ENCODE peak calls at places on chromosomes 11 and 22, in ten cellular contexts. F, O, B, U, C, V, K, R, D and Y are unnamed samples. For H3K4me1 and H3K36me3, the result is how much of the 10 kb centered on the place peaks cover.

GRCh38 chr22:17369553-17370035 is 334 bp downstream of the CECR2 start:
- DNase-seq in U (no peak), V (no peak), D (peak), O (peak), R (peak), C (no peak), K (no peak), B (no peak), F (peak), Y (no peak)

GRCh38 chr11:13970986-13971385 is 8.5 kb downstream of the SPON1 start:
- DNase-seq in U (no peak), O (no peak), R (peak), F (no peak), C (no peak), B (no peak), D (no peak), K (no peak), V (peak), Y (no peak)

GRCh38 chr22:33565580-33565995 is 354.7 kb downstream of the LARGE1 start:
- DNase-seq in V (no peak), R (no peak), F (peak), O (no peak), B (no peak), C (no peak), U (no peak), K (no peak), D (no peak), Y (peak)

GRCh38 chr11:28679795-28680194 is 571.6 kb downstream of the METTL15 start:
- DNase-seq in K (peak), F (no peak), B (no peak), D (no peak), R (peak), C (no peak), O (no peak), V (no peak), U (no peak), Y (no peak)

GRCh38 chr11:15770798-15771414 is 585.4 kb downstream of the SOX6 start:
- DNase-seq in V (peak), O (peak), F (peak), B (peak), R (peak), D (peak), C (peak), K (peak), U (no peak), Y (no peak)

GRCh38 chr11:125941606-125942275 is 4.1 kb upstream of the VSIG10L2 start:
- DNase-seq in B (peak), C (peak), U (peak), R (peak), K (peak), F (peak), V (peak), O (peak), D (peak), Y (peak)

GRCh38 chr22:39152024-39152510 is 413 bp downstream of the CBX7 start:
- DNase-seq in K (no peak), D (no peak), B (no peak), O (no peak), C (no peak), R (no peak), V (no peak), U (no peak), F (no peak), Y (no peak)

GRCh38 chr11:77019976-77020591 is 14.1 kb upstream of the B3GNT6 start:
- DNase-seq in V (no peak), C (no peak), F (no peak), D (no peak), O (no peak), K (peak), U (no peak), B (no peak), R (no peak), Y (no peak)

GRCh38 chr11:105821366-105821765 is 200.7 kb downstream of the MSANTD4 start:
- DNase-seq in B (no peak), C (peak), V (no peak), O (no peak), K (no peak), D (no peak), R (no peak), U (no peak), F (no peak), Y (no peak)

GRCh38 chr11:6737872-6738466 is 33.8 kb downstream of the OR2AG2 start:
- DNase-seq in R (peak), F (peak), B (no peak), O (no peak), K (peak), C (peak), V (peak), D (no peak), U (peak), Y (no peak)

GRCh38 chr11:118883368-118884071 is at the start of gene CXCR5:
- DNase-seq in B (no peak), C (no peak), U (no peak), O (no peak), R (no peak), V (no peak), F (no peak), K (peak), D (no peak), Y (no peak)

GRCh38 chr11:76596652-76597051 is 73.9 kb downstream of the LRRC32 start:
- DNase-seq in B (no peak), U (no peak), C (no peak), R (no peak), D (no peak), F (peak), O (no peak), V (no peak), K (no peak), Y (no peak)

GRCh38 chr11:110491577-110492352 is 62.0 kb downstream of the FDX1 start:
- DNase-seq in R (no peak), F (no peak), O (no peak), B (peak), D (no peak), U (no peak), K (no peak), C (no peak), V (no peak), Y (no peak)

GRCh38 chr22:43217285-43218030 is 30.5 kb upstream of the TTLL12 start:
- DNase-seq in O (peak), F (no peak), D (no peak), K (no peak), C (peak), R (no peak), V (no peak), U (no peak), B (no peak), Y (no peak)

GRCh38 chr11:17156283-17156682 is 51.5 kb downstream of the PIK3C2A start:
- DNase-seq in R (no peak), B (no peak), V (no peak), O (no peak), C (no peak), U (no peak), F (no peak), D (no peak), K (no peak), Y (no peak)

GRCh38 chr11:100681064-100681502 is 6.0 kb upstream of the ARHGAP42 start:
- DNase-seq in U (no peak), K (peak), F (peak), R (peak), V (peak), D (peak), O (no peak), C (no peak), B (no peak), Y (peak)

GRCh38 chr11:76980196-76980595 is 54.0 kb upstream of the B3GNT6 start:
- DNase-seq in O (no peak), V (no peak), F (no peak), D (no peak), U (no peak), C (no peak), K (no peak), B (no peak), R (no peak), Y (no peak)

GRCh38 chr22:31526275-31526674 is 29.9 kb downstream of the SFI1 start:
- DNase-seq in F (no peak), K (no peak), V (no peak), O (no peak), D (no peak), B (no peak), U (no peak), C (no peak), R (no peak), Y (no peak)

GRCh38 chr11:133828861-133829260 is 16.5 kb downstream of the SPATA19 start:
- DNase-seq in U (no peak), R (no peak), K (no peak), B (no peak), V (no peak), D (no peak), C (no peak), O (no peak), F (no peak), Y (no peak)

GRCh38 chr11:3971756-3972404 is 116.4 kb downstream of the STIM1 start:
- DNase-seq in C (no peak), V (no peak), B (no peak), O (no peak), U (no peak), D (no peak), R (no peak), K (no peak), F (no peak), Y (no peak)

GRCh38 chr22:20494978-20495860 is at the start of gene KLHL22:
- DNase-seq in D (peak), F (peak), R (peak), B (no peak), V (peak), K (peak), C (no peak), O (peak), U (peak), Y (no peak)

GRCh38 chr11:66407651-66408050 is 13.2 kb upstream of the NPAS4 start:
- DNase-seq in O (no peak), R (no peak), D (no peak), K (no peak), U (no peak), F (no peak), C (no peak), B (no peak), V (no peak), Y (no peak)

GRCh38 chr22:33325232-33326004 is 267.2 kb upstream of the SYN3 start:
- DNase-seq in U (no peak), D (no peak), V (no peak), K (no peak), O (no peak), R (no peak), F (peak), B (no peak), C (no peak), Y (no peak)

GRCh38 chr22:38871360-38872171 is 450 bp downstream of the CBX6 start:
- DNase-seq in B (no peak), F (no peak), C (no peak), K (no peak), R (no peak), O (peak), D (peak), V (peak), U (peak), Y (peak)

GRCh38 chr11:130068986-130069683 is 559 bp upstream of the APLP2 start:
- DNase-seq in K (peak), C (no peak), U (peak), R (no peak), F (peak), O (peak), V (peak), B (no peak), D (no peak), Y (peak)

GRCh38 chr11:130159657-130160459 is at the start of gene ST14:
- DNase-seq in U (no peak), D (peak), F (no peak), C (no peak), O (peak), V (peak), B (no peak), R (no peak), K (no peak), Y (no peak)

GRCh38 chr11:22733849-22734248 is 67.4 kb downstream of the GAS2 start:
- DNase-seq in B (no peak), C (no peak), F (no peak), O (no peak), R (no peak), U (no peak), V (no peak), K (no peak), D (no peak), Y (no peak)

GRCh38 chr22:49712195-49712791 is 115.4 kb downstream of the BRD1 start:
- DNase-seq in U (no peak), O (peak), F (no peak), R (no peak), K (peak), B (no peak), C (no peak), V (no peak), D (no peak), Y (no peak)

GRCh38 chr11:36557991-36558390 is 9.8 kb upstream of the RAG1 start:
- DNase-seq in D (no peak), V (no peak), O (no peak), F (no peak), U (no peak), R (no peak), K (no peak), B (no peak), C (no peak), Y (no peak)

GRCh38 chr11:47766363-47767227 is 546 bp downstream of the FNBP4 start:
- DNase-seq in O (peak), F (peak), U (peak), C (no peak), R (peak), D (peak), V (peak), K (peak), B (no peak), Y (peak)

DNA sequence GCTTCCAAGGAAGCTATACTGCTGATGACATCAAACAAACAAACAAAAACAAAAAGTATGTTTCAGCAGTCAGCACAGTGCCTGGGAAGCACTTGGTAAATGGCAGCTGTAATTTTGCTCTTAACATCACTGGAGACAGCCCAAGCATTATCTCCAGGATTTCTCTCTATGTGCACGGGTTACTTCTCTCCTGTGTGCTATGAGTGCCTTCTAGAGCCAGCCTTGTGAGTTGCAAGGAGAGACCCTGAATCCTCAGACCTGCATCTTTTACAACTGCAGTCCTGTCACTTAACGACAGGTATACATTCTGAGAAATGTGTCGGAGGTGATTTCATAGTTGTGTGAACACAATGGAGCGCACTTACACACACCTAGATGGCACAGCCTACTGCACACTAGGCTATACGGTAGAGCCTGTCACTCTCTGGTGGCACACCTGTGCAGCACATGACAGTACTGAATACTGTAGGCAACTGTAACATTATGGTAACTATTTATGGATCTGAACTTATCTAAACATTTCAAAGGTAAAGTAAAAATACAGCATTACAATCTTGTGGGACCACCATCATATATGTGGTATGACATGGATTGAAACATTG is 662.5 kb upstream of the B3GAT1 start:
- DNase-seq in K (peak), B (no peak), O (no peak), C (no peak), R (no peak), D (no peak), F (no peak), V (no peak), U (no peak), Y (no peak)
- H3K4me1 ChIP-seq in K (under half), B (under half), O (under half), C (under half), R (under half), D (under half), F (under half), V (under half), U (under half), Y (under half)

DNA sequence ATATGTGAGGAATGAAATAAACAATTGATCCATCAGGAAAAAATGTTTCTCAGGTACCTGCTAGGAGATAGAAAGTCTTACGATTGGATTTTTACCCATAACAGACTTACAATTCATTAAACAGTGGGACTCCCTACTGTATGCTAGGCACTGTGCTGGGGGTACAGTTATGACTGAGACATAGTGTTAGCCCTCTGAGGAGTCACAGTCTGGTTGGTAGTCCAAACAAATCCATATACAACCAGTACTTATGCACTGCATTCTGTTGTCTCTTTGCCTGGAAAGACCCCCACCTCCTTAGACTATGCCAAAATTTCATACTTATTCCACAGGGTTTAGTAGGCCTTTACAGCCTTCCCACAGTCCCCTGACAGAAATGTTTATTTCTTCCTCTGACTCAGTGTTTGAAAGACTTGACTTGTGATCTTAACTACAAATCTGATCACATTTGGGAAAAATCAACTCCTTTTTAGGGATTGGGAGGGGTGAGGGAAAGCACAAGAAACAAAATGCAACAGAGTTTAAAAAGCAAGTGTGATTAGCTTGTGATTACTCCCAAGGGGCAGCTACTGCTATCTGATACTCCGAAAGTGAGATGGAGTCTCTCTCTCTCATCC is 69.4 kb upstream of the HORMAD2 start:
- DNase-seq in O (no peak), U (no peak), F (no peak), C (no peak), V (no peak), R (no peak), K (no peak), B (no peak), D (no peak), Y (no peak)
- H3K36me3 ChIP-seq in O (under half), U (under half), F (under half), C (under half), V (half or more), R (under half), K (under half), B (under half), D (half or more), Y (half or more)

GRCh38 chr11:59849129-59849528 is 3.8 kb upstream of the CBLIF start:
- DNase-seq in K (no peak), U (no peak), O (no peak), F (no peak), C (no peak), V (no peak), R (no peak), B (no peak), D (no peak), Y (no peak)
- H3K4me1 ChIP-seq in K (under half), U (under half), O (under half), F (under half), C (under half), V (under half), R (under half), B (under half), D (under half), Y (under half)

DNA sequence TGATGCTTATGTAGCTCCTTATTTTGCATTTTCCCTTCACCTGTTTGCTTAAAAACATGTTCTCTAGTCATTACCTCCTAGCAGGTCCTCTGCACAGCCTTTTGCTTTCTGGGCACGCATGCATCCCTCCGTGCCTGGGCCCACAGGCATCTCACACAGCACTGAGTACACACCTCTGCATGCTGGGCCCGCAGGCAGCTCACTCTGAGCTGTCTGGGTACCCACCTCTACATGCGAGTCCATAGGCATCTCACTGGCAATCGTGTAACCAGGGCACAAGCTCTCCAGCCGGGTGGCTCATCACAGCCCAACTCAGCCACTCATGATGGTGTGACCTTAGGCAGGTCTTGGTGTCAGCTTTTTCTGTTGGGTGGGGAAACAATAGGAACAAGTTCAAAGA is 68.7 kb upstream of the GAL start:
- DNase-seq in C (no peak), V (no peak), K (no peak), O (no peak), D (no peak), U (no peak), F (no peak), R (no peak), B (no peak), Y (no peak)
- H3K36me3 ChIP-seq in C (under half), V (half or more), K (under half), O (under half), D (half or more), U (under half), F (under half), R (under half), B (under half), Y (under half)

DNA sequence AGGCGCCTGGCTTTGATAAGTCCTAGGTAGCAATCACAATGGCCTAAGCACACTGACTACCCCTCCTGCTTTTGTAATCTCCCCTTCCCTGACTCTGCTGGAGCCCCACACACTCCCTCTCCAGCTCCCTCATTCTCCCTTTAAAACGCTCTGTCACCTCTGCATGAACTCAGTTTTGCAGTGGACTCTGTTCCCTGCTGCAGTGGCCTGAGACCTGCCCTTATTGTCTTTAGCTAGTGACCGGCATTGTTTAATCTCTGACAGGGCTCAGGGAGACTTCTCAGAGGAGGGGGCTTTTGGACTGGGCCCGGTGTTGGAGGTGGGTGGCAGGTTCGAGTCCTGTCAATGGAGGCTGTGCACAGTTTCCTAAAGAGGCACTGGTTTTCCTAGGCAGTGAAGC is 507.2 kb downstream of the TBC1D22A start:
- DNase-seq in B (no peak), D (no peak), R (no peak), F (no peak), U (no peak), O (no peak), C (no peak), K (no peak), V (no peak), Y (no peak)
- H3K4me1 ChIP-seq in B (under half), D (under half), R (under half), F (under half), U (under half), O (under half), C (under half), K (under half), V (under half), Y (under half)

GRCh38 chr22:24128024-24128423 is 53.3 kb upstream of the SUSD2 start:
- DNase-seq in K (no peak), U (no peak), C (no peak), V (no peak), R (no peak), F (no peak), B (no peak), O (no peak), D (no peak), Y (no peak)
- H3K36me3 ChIP-seq in K (under half), U (under half), C (under half), V (half or more), R (under half), F (under half), B (under half), O (under half), D (under half), Y (under half)

GRCh38 chr22:26483043-26483438 is 542 bp downstream of the HPS4 start:
- DNase-seq in B (no peak), V (no peak), D (no peak), F (no peak), R (no peak), C (no peak), K (no peak), O (no peak), U (no peak), Y (no peak)
- H3K4me1 ChIP-seq in B (under half), V (half or more), D (half or more), F (half or more), R (under half), C (under half), K (under half), O (under half), U (half or more), Y (under half)

DNA sequence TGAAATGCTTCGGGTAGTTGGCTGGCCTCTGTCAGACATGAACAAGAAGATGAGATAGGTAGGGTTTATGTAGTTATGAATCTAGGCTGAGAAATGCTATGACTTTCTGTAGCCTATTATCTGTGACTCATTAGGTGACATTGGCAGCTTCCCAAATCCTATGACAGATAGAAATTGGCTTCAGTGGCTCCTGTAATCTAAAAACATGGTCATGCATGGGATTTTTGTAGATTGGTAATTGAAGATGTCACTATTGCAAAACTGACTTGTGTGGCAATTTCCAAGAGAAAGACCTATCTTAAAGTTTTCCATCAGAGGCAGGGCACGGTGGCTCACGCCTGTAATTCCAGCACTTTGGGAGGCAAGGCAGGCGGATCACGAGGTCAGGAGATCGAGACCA is 29.4 kb upstream of the GRIK4 start:
- DNase-seq in R (no peak), U (no peak), V (no peak), K (peak), C (no peak), D (no peak), B (no peak), O (no peak), F (no peak), Y (no peak)
- H3K36me3 ChIP-seq in R (under half), U (under half), V (half or more), K (under half), C (under half), D (half or more), B (under half), O (under half), F (under half), Y (half or more)